ENCODE peak calls at places on chromosomes 16 and 17, in five cellular contexts. A is fibroblast of the conjunctiva, T is astrocyte of the cerebellum, L is WTC11, I is transverse colon. D is an unnamed sample.

GRCh38 chr17:77645441-77646430 is 312.8 kb upstream of the TNRC6C start:
- DNase-seq in L (no peak), I (no peak), T (no peak), A (no peak), D (no peak)

GRCh38 chr16:21161211-21161610 is 2.7 kb downstream of the LDAF1 start:
- DNase-seq in A (no peak), L (no peak), T (no peak), I (no peak), D (no peak)

GRCh38 chr16:65117701-65118448 is 4.0 kb downstream of the CDH11 start:
- DNase-seq in I (peak), L (peak), A (peak), T (peak), D (peak)

GRCh38 chr17:65027305-65027704 is 29.2 kb downstream of the GNA13 start:
- DNase-seq in L (peak), A (peak), T (peak), I (no peak), D (no peak)

GRCh38 chr17:17767096-17767470 is 69.7 kb downstream of the SREBF1 start:
- DNase-seq in I (no peak), T (peak), L (no peak), A (no peak), D (no peak)

GRCh38 chr16:21268236-21268635 is 9.9 kb downstream of the CRYM start:
- DNase-seq in L (no peak), T (no peak), I (no peak), A (no peak), D (no peak)

GRCh38 chr17:29010586-29010985 is 4.8 kb upstream of the SEZ6 start:
- DNase-seq in L (no peak), T (no peak), I (no peak), A (no peak), D (no peak)

GRCh38 chr17:61209099-61209439 is 190.6 kb upstream of the TBX2 start:
- DNase-seq in I (no peak), T (no peak), A (no peak), L (no peak), D (no peak)

GRCh38 chr17:55238931-55239297 is 25.8 kb upstream of the HLF start:
- DNase-seq in A (no peak), L (peak), I (no peak), T (no peak), D (peak)

GRCh38 chr17:77288115-77288619 is 147.4 kb downstream of the SEC14L1 start:
- DNase-seq in T (no peak), A (no peak), L (no peak), I (peak), D (no peak)

GRCh38 chr17:4679652-4680051 is 24.3 kb downstream of the PELP1 start:
- DNase-seq in I (no peak), L (no peak), A (no peak), T (peak), D (no peak)

D was measured in NCI-H1092 treated with DMSO at 0.1 percent for 48 hours.